ENCODE peak calls at places on chromosomes 5 and 9, in ten cellular contexts. W is esophagus muscularis mucosa; Z is AG10803; L is mucosa of descending colon; N is cardiac muscle cell; Q is CD8-positive, alpha-beta memory T cell; B is heart left ventricle; F is CD8-positive, alpha-beta T cell; P is ovary; I is foreskin fibroblast. D is an unnamed sample.

GRCh38 chr5:133396724-133397123 is 215.6 kb downstream of the FSTL4 start:
- DNase-seq in N (no peak), L (no peak), I (no peak), Z (no peak), F (no peak), B (no peak), P (no peak), W (peak), Q (no peak), D (no peak)

GRCh38 chr5:177476531-177477233 is 3.2 kb upstream of the DBN1 start:
- DNase-seq in B (peak), Z (peak), P (no peak), I (peak), W (no peak), N (no peak), Q (peak), F (no peak), L (peak), D (no peak)

GRCh38 chr5:116137544-116138378 is 52.9 kb downstream of the COMMD10 start:
- DNase-seq in P (no peak), Q (no peak), F (no peak), I (peak), W (no peak), B (no peak), N (peak), L (no peak), Z (peak), D (peak)

GRCh38 chr5:136311999-136312398 is 53.3 kb downstream of the TRPC7 start:
- DNase-seq in B (no peak), I (no peak), Z (no peak), L (no peak), F (no peak), Q (no peak), N (no peak), P (no peak), W (peak), D (no peak)

GRCh38 chr5:43207601-43208000 is 15.6 kb downstream of the NIM1K start:
- DNase-seq in N (no peak), W (no peak), Q (no peak), B (no peak), I (peak), F (no peak), P (no peak), Z (peak), L (no peak), D (no peak)

GRCh38 chr5:126449751-126450271 is 26.6 kb downstream of the GRAMD2B start:
- DNase-seq in L (no peak), F (peak), I (peak), B (no peak), N (peak), Q (peak), P (no peak), W (no peak), Z (peak), D (no peak)

GRCh38 chr5:56358703-56359428 is 125.7 kb upstream of the ANKRD55 start:
- DNase-seq in N (no peak), Q (no peak), P (peak), Z (no peak), I (peak), W (no peak), L (no peak), F (no peak), B (peak), D (no peak)

GRCh38 chr5:171639966-171640365 is 145.7 kb upstream of the SMIM23 start:
- DNase-seq in L (no peak), Z (no peak), P (no peak), B (no peak), W (no peak), I (no peak), F (no peak), N (no peak), Q (no peak), D (no peak)

GRCh38 chr5:159156839-159157238 is 52.5 kb downstream of the RNF145 start:
- DNase-seq in I (peak), Q (peak), W (no peak), F (peak), B (no peak), P (peak), Z (peak), L (no peak), N (peak), D (peak)

GRCh38 chr5:169584998-169585451 is 1.5 kb downstream of the SPDL1 start:
- DNase-seq in B (no peak), P (no peak), Z (no peak), L (no peak), F (no peak), N (no peak), W (no peak), Q (no peak), I (no peak), D (no peak)
- H3K4me3 ChIP-seq in B (peak), P (no peak), Z (peak), L (no peak), F (no peak), N (peak), W (no peak), Q (no peak), I (peak), D (peak)

GRCh38 chr9:98929096-98929495 is 14.6 kb upstream of the COL15A1 start:
- DNase-seq in Q (no peak), L (no peak), W (no peak), N (no peak), I (peak), F (no peak), B (no peak), P (no peak), Z (no peak), D (no peak)

GRCh38 chr9:98926016-98926415 is 17.7 kb upstream of the COL15A1 start:
- DNase-seq in P (no peak), I (no peak), Z (no peak), L (no peak), Q (no peak), F (no peak), B (no peak), N (no peak), W (no peak), D (no peak)

GRCh38 chr9:98924971-98925820 is 18.5 kb upstream of the COL15A1 start:
- DNase-seq in W (no peak), F (no peak), Z (no peak), N (no peak), Q (no peak), I (no peak), B (no peak), L (no peak), P (no peak), D (no peak)

GRCh38 chr9:98929866-98930265 is 13.8 kb upstream of the COL15A1 start:
- DNase-seq in B (peak), F (no peak), L (no peak), N (no peak), Z (no peak), W (no peak), I (peak), P (peak), Q (no peak), D (no peak)

GRCh38 chr9:98927724-98928123 is 16.0 kb upstream of the COL15A1 start:
- DNase-seq in N (no peak), P (no peak), Z (no peak), Q (no peak), W (no peak), B (no peak), I (no peak), F (no peak), L (no peak), D (no peak)
- H3K4me3 ChIP-seq in N (no peak), P (no peak), Z (no peak), Q (no peak), W (no peak), B (no peak), I (no peak), F (no peak), L (no peak), D (no peak)

DNA sequence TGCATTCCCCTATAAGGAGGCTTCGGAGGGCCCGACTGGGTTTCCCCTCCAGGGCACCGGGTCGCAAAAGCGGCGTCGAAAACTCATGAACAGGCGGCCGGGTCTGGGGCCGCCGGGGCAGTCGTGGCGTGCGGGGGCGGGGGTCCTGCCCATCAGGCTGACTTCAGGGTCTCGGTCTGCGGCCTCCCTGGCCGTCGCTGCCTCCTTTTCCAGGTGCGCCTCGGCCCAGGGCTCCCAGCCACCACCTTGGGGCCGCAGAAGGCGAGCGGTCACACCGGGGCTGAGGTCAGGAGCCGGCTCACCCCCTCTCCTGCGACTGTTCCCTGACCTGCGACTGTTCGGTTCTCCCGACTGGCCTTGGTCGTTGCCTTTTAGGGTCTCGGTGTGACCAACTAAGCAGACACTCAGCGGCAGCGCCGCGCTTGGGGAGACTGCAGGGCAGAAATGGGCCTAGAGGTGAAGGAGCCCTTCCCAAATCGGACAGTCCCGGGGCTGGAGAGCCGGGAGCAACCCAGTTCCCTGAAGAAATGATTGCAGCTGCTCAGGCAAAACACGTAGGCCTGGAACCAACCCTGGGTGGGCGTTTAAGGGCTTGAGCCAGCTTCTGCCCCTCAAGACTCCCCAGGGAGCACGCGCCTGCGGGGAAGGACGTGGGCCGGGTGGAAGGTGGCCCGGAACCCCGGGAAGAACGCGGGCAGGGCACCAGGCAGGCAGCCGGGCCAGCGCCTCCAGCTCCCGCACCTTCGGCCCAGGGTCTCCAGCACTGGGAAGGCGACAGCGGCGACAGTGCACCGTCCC is 11.2 kb downstream of the IRX2 start:
- DNase-seq in L (no peak), F (no peak), B (no peak), Z (peak), W (no peak), Q (no peak), I (peak), P (no peak), N (peak), D (no peak)
- H3K4me3 ChIP-seq in L (no peak), F (no peak), B (peak), Z (peak), W (peak), Q (no peak), I (peak), P (no peak), N (peak), D (no peak)

GRCh38 chr5:1783214-1783551 is 16.5 kb downstream of the MRPL36 start:
- DNase-seq in P (no peak), L (no peak), F (no peak), B (no peak), Z (no peak), N (peak), Q (no peak), W (no peak), I (no peak), D (no peak)
- H3K4me3 ChIP-seq in P (no peak), L (no peak), F (no peak), B (no peak), Z (no peak), N (no peak), Q (no peak), W (no peak), I (no peak), D (no peak)

GRCh38 chr9:114384836-114385411 is 2.9 kb downstream of the AKNA start:
- DNase-seq in P (no peak), I (no peak), W (no peak), B (no peak), Q (no peak), N (no peak), L (no peak), Z (no peak), F (no peak), D (no peak)
- H3K4me3 ChIP-seq in P (no peak), I (peak), W (no peak), B (no peak), Q (peak), N (no peak), L (no peak), Z (no peak), F (peak), D (no peak)

GRCh38 chr9:35659340-35659739 is 1.2 kb downstream of the CCDC107 start:
- DNase-seq in L (no peak), Z (peak), B (peak), P (no peak), N (no peak), F (no peak), I (peak), W (no peak), Q (no peak), D (no peak)

GRCh38 chr9:35660966-35661413 is 2.9 kb downstream of the CCDC107 start:
- DNase-seq in B (no peak), W (no peak), L (no peak), Z (peak), Q (no peak), N (peak), I (peak), F (no peak), P (no peak), D (no peak)

GRCh38 chr9:35664531-35665470 is at the start of gene ARHGEF39:
- DNase-seq in Q (peak), P (peak), W (no peak), Z (peak), I (peak), B (peak), L (peak), N (peak), F (peak), D (no peak)

GRCh38 chr9:35662437-35662836 is 2.6 kb downstream of the ARHGEF39 start:
- DNase-seq in B (no peak), W (no peak), Z (no peak), I (no peak), L (no peak), N (no peak), Q (no peak), P (no peak), F (no peak), D (no peak)

GRCh38 chr9:35661756-35662350 is 3.1 kb downstream of the ARHGEF39 start:
- DNase-seq in Z (no peak), F (peak), N (no peak), B (no peak), W (no peak), L (no peak), P (no peak), I (no peak), Q (no peak), D (no peak)
- H3K4me3 ChIP-seq in Z (no peak), F (no peak), N (no peak), B (no peak), W (no peak), L (no peak), P (no peak), I (no peak), Q (peak), D (no peak)

GRCh38 chr5:151082976-151083651 is 2.3 kb upstream of the TNIP1 start:
- DNase-seq in I (no peak), B (no peak), L (peak), Z (no peak), P (no peak), F (peak), W (no peak), Q (peak), N (no peak), D (no peak)
- H3K4me3 ChIP-seq in I (no peak), B (no peak), L (no peak), Z (no peak), P (no peak), F (no peak), W (no peak), Q (no peak), N (no peak), D (no peak)

GRCh38 chr9:133126697-133127339 is 5.8 kb upstream of the RALGDS start:
- DNase-seq in L (no peak), N (no peak), Q (no peak), Z (no peak), I (peak), B (no peak), F (no peak), W (no peak), P (peak), D (no peak)
- H3K4me3 ChIP-seq in L (no peak), N (no peak), Q (no peak), Z (peak), I (peak), B (peak), F (peak), W (peak), P (peak), D (no peak)

GRCh38 chr5:5025098-5025773 is 114.9 kb upstream of the ADAMTS16 start:
- DNase-seq in I (no peak), B (no peak), L (no peak), Z (no peak), W (no peak), P (no peak), F (no peak), N (no peak), Q (no peak), D (no peak)
- H3K4me3 ChIP-seq in I (no peak), B (no peak), L (no peak), Z (no peak), W (no peak), P (no peak), F (no peak), N (no peak), Q (peak), D (no peak)

D was measured in AG09309.